ENCODE peak calls at places on chromosomes 2 and 18, in six cellular contexts. One of them, this sample, is unnamed.

GRCh38 chr2:222912117-222912516 is 51.3 kb downstream of the ACSL3 start:
- DNase-seq in iris pigment epithelial cell: peak; percentile 78
- DNase-seq in T-cell: no peak
- DNase-seq in HT-29: no peak
- DNase-seq in caudate nucleus: no peak
- DNase-seq in kidney tubule cell: no peak
- DNase-seq in this sample: no peak

GRCh38 chr18:49155410-49155809 is 204.6 kb upstream of the SMAD7 start:
- DNase-seq in iris pigment epithelial cell: no peak
- DNase-seq in T-cell: no peak
- DNase-seq in HT-29: no peak
- DNase-seq in caudate nucleus: no peak
- DNase-seq in kidney tubule cell: no peak
- DNase-seq in this sample: no peak

GRCh38 chr2:12479042-12479601 is 237.6 kb upstream of the TRIB2 start:
- DNase-seq in iris pigment epithelial cell: peak; percentile 29
- DNase-seq in T-cell: no peak
- DNase-seq in HT-29: no peak
- DNase-seq in caudate nucleus: no peak
- DNase-seq in kidney tubule cell: no peak
- DNase-seq in this sample: no peak

GRCh38 chr2:49988301-49988700 is 834.0 kb upstream of the FSHR start:
- DNase-seq in iris pigment epithelial cell: no peak
- DNase-seq in T-cell: no peak
- DNase-seq in HT-29: no peak
- DNase-seq in caudate nucleus: no peak
- DNase-seq in kidney tubule cell: peak; percentile 78
- DNase-seq in this sample: no peak

GRCh38 chr2:192247456-192247855 is 52.7 kb upstream of the TMEFF2 start:
- DNase-seq in iris pigment epithelial cell: peak; percentile 63
- DNase-seq in T-cell: no peak
- DNase-seq in HT-29: no peak
- DNase-seq in caudate nucleus: no peak
- DNase-seq in kidney tubule cell: no peak
- DNase-seq in this sample: no peak

GRCh38 chr18:79245517-79246001 is 150.2 kb upstream of the NFATC1 start:
- DNase-seq in iris pigment epithelial cell: no peak
- DNase-seq in T-cell: peak; percentile 13
- DNase-seq in HT-29: no peak
- DNase-seq in caudate nucleus: no peak
- DNase-seq in kidney tubule cell: no peak
- DNase-seq in this sample: no peak

GRCh38 chr2:231611273-231612198 is 18.9 kb downstream of the TEX44 start:
- DNase-seq in iris pigment epithelial cell: peak; percentile 67
- DNase-seq in T-cell: no peak
- DNase-seq in HT-29: peak; percentile 77
- DNase-seq in caudate nucleus: no peak
- DNase-seq in kidney tubule cell: peak; percentile 97
- DNase-seq in this sample: peak; percentile 40

GRCh38 chr18:52337286-52337685 is 2.7 kb upstream of the DCC start:
- DNase-seq in iris pigment epithelial cell: peak; percentile 2
- DNase-seq in T-cell: no peak
- DNase-seq in HT-29: no peak
- DNase-seq in caudate nucleus: no peak
- DNase-seq in kidney tubule cell: peak; percentile 92
- DNase-seq in this sample: no peak

GRCh38 chr2:109736177-109736827 is 57.8 kb upstream of the RGPD5 start:
- DNase-seq in iris pigment epithelial cell: peak; percentile 66
- DNase-seq in T-cell: no peak
- DNase-seq in HT-29: peak; percentile 84
- DNase-seq in caudate nucleus: peak; percentile 3
- DNase-seq in kidney tubule cell: peak; percentile 65
- DNase-seq in this sample: peak; percentile 20

GRCh38 chr2:217903859-217904613 is 98.8 kb downstream of the TNS1 start:
- DNase-seq in iris pigment epithelial cell: peak; percentile 65
- DNase-seq in T-cell: no peak
- DNase-seq in HT-29: no peak
- DNase-seq in caudate nucleus: peak; percentile 27
- DNase-seq in kidney tubule cell: no peak
- DNase-seq in this sample: no peak

GRCh38 chr2:183040604-183041003 is 2.3 kb upstream of the NCKAP1 start:
- DNase-seq in iris pigment epithelial cell: no peak
- DNase-seq in T-cell: no peak
- DNase-seq in HT-29: no peak
- DNase-seq in caudate nucleus: no peak
- DNase-seq in kidney tubule cell: no peak
- DNase-seq in this sample: no peak

GRCh38 chr18:73752546-73752945 is 395.1 kb downstream of the FBXO15 start:
- DNase-seq in iris pigment epithelial cell: peak; percentile 59
- DNase-seq in T-cell: no peak
- DNase-seq in HT-29: no peak
- DNase-seq in caudate nucleus: no peak
- DNase-seq in kidney tubule cell: peak; percentile 78
- DNase-seq in this sample: no peak

GRCh38 chr2:165251361-165251760 is 12.1 kb downstream of the SCN2A start:
- DNase-seq in iris pigment epithelial cell: no peak
- DNase-seq in T-cell: no peak
- DNase-seq in HT-29: peak; percentile 26
- DNase-seq in caudate nucleus: no peak
- DNase-seq in kidney tubule cell: no peak
- DNase-seq in this sample: no peak

GRCh38 chr2:2318949-2319348 is 12.1 kb downstream of the MYT1L start:
- DNase-seq in iris pigment epithelial cell: no peak
- DNase-seq in T-cell: no peak
- DNase-seq in HT-29: no peak
- DNase-seq in caudate nucleus: no peak
- DNase-seq in kidney tubule cell: no peak
- DNase-seq in this sample: no peak

GRCh38 chr2:52955079-52955478 is 812.5 kb upstream of the CHAC2 start:
- DNase-seq in iris pigment epithelial cell: no peak
- DNase-seq in T-cell: no peak
- DNase-seq in HT-29: no peak
- DNase-seq in caudate nucleus: no peak
- DNase-seq in kidney tubule cell: no peak
- DNase-seq in this sample: no peak

GRCh38 chr2:105156166-105156565 is 85.4 kb upstream of the GPR45 start:
- DNase-seq in iris pigment epithelial cell: no peak
- DNase-seq in T-cell: no peak
- DNase-seq in HT-29: no peak
- DNase-seq in caudate nucleus: no peak
- DNase-seq in kidney tubule cell: no peak
- DNase-seq in this sample: no peak

GRCh38 chr2:127347734-127348392 is 39.9 kb downstream of the MAP3K2 start:
- DNase-seq in iris pigment epithelial cell: no peak
- DNase-seq in T-cell: no peak
- DNase-seq in HT-29: no peak
- DNase-seq in caudate nucleus: no peak
- DNase-seq in kidney tubule cell: no peak
- DNase-seq in this sample: no peak

GRCh38 chr2:10303634-10304378 is 1.1 kb downstream of the HPCAL1 start:
- DNase-seq in iris pigment epithelial cell: peak; percentile 36
- DNase-seq in T-cell: peak; percentile 27
- DNase-seq in HT-29: peak; percentile 56
- DNase-seq in caudate nucleus: no peak
- DNase-seq in kidney tubule cell: peak; percentile 59
- DNase-seq in this sample: no peak

GRCh38 chr2:188973650-188974049 is 523 bp upstream of the COL3A1 start:
- DNase-seq in iris pigment epithelial cell: no peak
- DNase-seq in T-cell: no peak
- DNase-seq in HT-29: no peak
- DNase-seq in caudate nucleus: no peak
- DNase-seq in kidney tubule cell: no peak
- DNase-seq in this sample: no peak

GRCh38 chr2:164831887-164832286 is 9.7 kb downstream of the COBLL1 start:
- DNase-seq in iris pigment epithelial cell: no peak
- DNase-seq in T-cell: no peak
- DNase-seq in HT-29: no peak
- DNase-seq in caudate nucleus: no peak
- DNase-seq in kidney tubule cell: no peak
- DNase-seq in this sample: no peak

GRCh38 chr18:24538421-24539264 is 78.2 kb downstream of the HRH4 start:
- DNase-seq in iris pigment epithelial cell: no peak
- DNase-seq in T-cell: no peak
- DNase-seq in HT-29: no peak
- DNase-seq in caudate nucleus: no peak
- DNase-seq in kidney tubule cell: no peak
- DNase-seq in this sample: no peak

GRCh38 chr2:144364988-144365738 is 154.8 kb downstream of the ZEB2 start:
- DNase-seq in iris pigment epithelial cell: peak; percentile 72
- DNase-seq in T-cell: no peak
- DNase-seq in HT-29: no peak
- DNase-seq in caudate nucleus: no peak
- DNase-seq in kidney tubule cell: peak; percentile 87
- DNase-seq in this sample: no peak

GRCh38 chr2:119483395-119483753 is 40.9 kb downstream of the SCTR start:
- DNase-seq in iris pigment epithelial cell: no peak
- DNase-seq in T-cell: no peak
- DNase-seq in HT-29: no peak
- DNase-seq in caudate nucleus: no peak
- DNase-seq in kidney tubule cell: no peak
- DNase-seq in this sample: no peak

GRCh38 chr2:223759569-223760430 is 77.6 kb downstream of the AP1S3 start:
- DNase-seq in iris pigment epithelial cell: peak; percentile 95
- DNase-seq in T-cell: no peak
- DNase-seq in HT-29: peak; percentile 73
- DNase-seq in caudate nucleus: no peak
- DNase-seq in kidney tubule cell: peak; percentile 91
- DNase-seq in this sample: no peak

GRCh38 chr18:37335337-37335736 is 230.3 kb downstream of the CELF4 start:
- DNase-seq in iris pigment epithelial cell: peak; percentile 22
- DNase-seq in T-cell: no peak
- DNase-seq in HT-29: no peak
- DNase-seq in caudate nucleus: no peak
- DNase-seq in kidney tubule cell: peak; percentile 8
- DNase-seq in this sample: no peak

This sample was measured in NT2/D1.